ENCODE peak calls at places on chromosomes 2 and 18, in nine cellular contexts. W is activated naive CD4-positive, alpha-beta T cell treated with anti-CD3 and anti-CD28 coated beads for 36 hours; A is HuH-7.5; Z is activated CD8-positive, alpha-beta T cell treated with anti-CD3 and anti-CD28 coated beads, Interleukin-2, amount 10 ng/mL, durations not matched to agents 7 days and 5 days; J is ELF-1; O is NCI-H2081; R is AG10803; P is NCI-H460; H is NCI-H774. G is an unnamed sample.
A peak's percentile ranks its signal among the peaks of the same experiment; 100 is the strongest.

GRCh38 chr18:49250819-49251388 is 209.5 kb downstream of the DYM start:
- DNase-seq in R (peak; percentile 29), Z (no peak), A (no peak), W (no peak), P (no peak), O (peak; percentile 37), H (no peak), J (peak; percentile 10), G (no peak)

GRCh38 chr2:5164806-5165525 is 527.2 kb upstream of the SOX11 start:
- DNase-seq in O (no peak), J (no peak), R (peak; percentile 6), A (no peak), P (no peak), H (no peak), Z (no peak), W (no peak), G (no peak)

GRCh38 chr2:20282916-20283592 is 58.1 kb upstream of the SDC1 start:
- DNase-seq in H (peak; percentile 12), P (no peak), R (peak; percentile 29), A (no peak), W (no peak), O (peak; percentile 79), J (no peak), Z (no peak), G (no peak)

GRCh38 chr2:225400060-225400511 is 576 bp downstream of the NYAP2 start:
- DNase-seq in H (peak; percentile 48), W (peak; percentile 28), A (no peak), Z (peak; percentile 26), O (peak; percentile 86), P (peak; percentile 45), J (peak; percentile 23), R (peak; percentile 52), G (peak; percentile 91)

GRCh38 chr2:232454630-232455029 is 1.3 kb upstream of the ALPI start:
- DNase-seq in J (no peak), H (no peak), Z (no peak), O (no peak), R (no peak), A (no peak), P (no peak), W (no peak), G (no peak)

GRCh38 chr2:241064008-241064801 is 37.9 kb downstream of the MTERF4 start:
- DNase-seq in A (no peak), P (no peak), O (no peak), H (peak; percentile 13), R (no peak), Z (peak; percentile 43), J (no peak), W (peak; percentile 55), G (peak; percentile 85)

GRCh38 chr18:31711365-31712035 is 27.1 kb upstream of the B4GALT6 start:
- DNase-seq in R (no peak), H (no peak), Z (no peak), P (peak; percentile 14), J (no peak), O (no peak), W (no peak), A (no peak), G (no peak)

GRCh38 chr2:219430633-219431615 is 3.7 kb upstream of the SPEG start:
- DNase-seq in W (no peak), A (peak; percentile 66), J (no peak), R (peak; percentile 48), P (peak; percentile 19), H (no peak), Z (no peak), O (no peak), G (peak; percentile 71)

GRCh38 chr18:62788891-62789290 is 73.5 kb downstream of the PHLPP1 start:
- DNase-seq in W (no peak), H (peak; percentile 30), O (peak; percentile 51), P (no peak), A (no peak), R (peak; percentile 20), J (no peak), Z (no peak), G (no peak)

GRCh38 chr2:1450935-1451334 is 37.7 kb downstream of the TPO start:
- DNase-seq in A (no peak), Z (no peak), R (no peak), J (no peak), H (no peak), W (no peak), P (no peak), O (no peak), G (no peak)

GRCh38 chr2:177616066-177616465 is 223.5 kb downstream of the AGPS start:
- DNase-seq in O (no peak), Z (no peak), P (no peak), H (no peak), A (no peak), R (no peak), W (no peak), J (no peak), G (no peak)

GRCh38 chr2:71459084-71459431 is 5.7 kb downstream of the DYSF start:
- DNase-seq in J (no peak), O (no peak), P (no peak), A (no peak), H (no peak), W (no peak), Z (no peak), R (peak; percentile 33), G (no peak)

G was measured in endodermal cell.